ENCODE peak calls at places on chromosomes 12 and 14, in eight cellular contexts. One of them, this sample, is unnamed.

GRCh38 chr12:80590085-80590484 is 117.3 kb upstream of the MYF6 start:
- DNase-seq in GM12878: no peak
- DNase-seq in sigmoid colon: no peak
- DNase-seq in stomach: no peak
- DNase-seq in HepG2: no peak
- DNase-seq in spleen: no peak
- DNase-seq in upper lobe of left lung: no peak
- DNase-seq in HL-60: no peak
- DNase-seq in this sample: no peak

GRCh38 chr12:57239587-57240068 is 10.1 kb downstream of the SHMT2 start:
- DNase-seq in stomach: no peak
- DNase-seq in GM12878: no peak
- DNase-seq in sigmoid colon: no peak
- DNase-seq in spleen: no peak
- DNase-seq in upper lobe of left lung: no peak
- DNase-seq in HL-60: no peak
- DNase-seq in HepG2: no peak
- DNase-seq in this sample: no peak

GRCh38 chr12:94617101-94617500 is 33.3 kb downstream of the TMCC3 start:
- DNase-seq in upper lobe of left lung: no peak
- DNase-seq in spleen: no peak
- DNase-seq in HL-60: no peak
- DNase-seq in HepG2: no peak
- DNase-seq in GM12878: no peak
- DNase-seq in sigmoid colon: no peak
- DNase-seq in stomach: no peak
- DNase-seq in this sample: no peak

GRCh38 chr12:98373019-98373554 is 142.3 kb upstream of the TMPO start:
- DNase-seq in stomach: no peak
- DNase-seq in sigmoid colon: no peak
- DNase-seq in HL-60: peak
- DNase-seq in GM12878: no peak
- DNase-seq in spleen: no peak
- DNase-seq in HepG2: peak
- DNase-seq in upper lobe of left lung: no peak
- DNase-seq in this sample: no peak

GRCh38 chr14:90721619-90722305 is 94.5 kb downstream of the TTC7B start:
- DNase-seq in spleen: no peak
- DNase-seq in upper lobe of left lung: no peak
- DNase-seq in HepG2: no peak
- DNase-seq in GM12878: no peak
- DNase-seq in HL-60: no peak
- DNase-seq in sigmoid colon: no peak
- DNase-seq in stomach: no peak
- DNase-seq in this sample: no peak

GRCh38 chr14:93135399-93135798 is 19.7 kb upstream of the ITPK1 start:
- DNase-seq in upper lobe of left lung: no peak
- DNase-seq in HepG2: no peak
- DNase-seq in spleen: no peak
- DNase-seq in stomach: peak
- DNase-seq in GM12878: no peak
- DNase-seq in HL-60: no peak
- DNase-seq in sigmoid colon: no peak
- DNase-seq in this sample: no peak

GRCh38 chr14:70156602-70157001 is 32.1 kb downstream of the SLC8A3 start:
- DNase-seq in GM12878: no peak
- DNase-seq in HL-60: no peak
- DNase-seq in HepG2: no peak
- DNase-seq in spleen: no peak
- DNase-seq in sigmoid colon: no peak
- DNase-seq in upper lobe of left lung: no peak
- DNase-seq in stomach: no peak
- DNase-seq in this sample: no peak

GRCh38 chr12:79687711-79688270 is 3.0 kb downstream of the PAWR start:
- DNase-seq in sigmoid colon: no peak
- DNase-seq in GM12878: no peak
- DNase-seq in HL-60: no peak
- DNase-seq in spleen: no peak
- DNase-seq in upper lobe of left lung: no peak
- DNase-seq in stomach: no peak
- DNase-seq in HepG2: no peak
- DNase-seq in this sample: no peak

GRCh38 chr12:3968523-3968922 is 95.3 kb upstream of the PARP11 start:
- DNase-seq in sigmoid colon: no peak
- DNase-seq in GM12878: no peak
- DNase-seq in stomach: no peak
- DNase-seq in HL-60: no peak
- DNase-seq in spleen: no peak
- DNase-seq in HepG2: no peak
- DNase-seq in upper lobe of left lung: no peak
- DNase-seq in this sample: no peak

GRCh38 chr14:93219103-93219726 is 12.2 kb downstream of the UBR7 start:
- DNase-seq in spleen: no peak
- DNase-seq in stomach: peak
- DNase-seq in HL-60: peak
- DNase-seq in HepG2: peak
- DNase-seq in upper lobe of left lung: peak
- DNase-seq in sigmoid colon: no peak
- DNase-seq in GM12878: no peak
- DNase-seq in this sample: no peak

GRCh38 chr12:5511644-5512584 is 80.0 kb downstream of the NTF3 start:
- DNase-seq in GM12878: no peak
- DNase-seq in sigmoid colon: peak
- DNase-seq in spleen: peak
- DNase-seq in stomach: no peak
- DNase-seq in HepG2: no peak
- DNase-seq in upper lobe of left lung: no peak
- DNase-seq in HL-60: peak
- DNase-seq in this sample: no peak

GRCh38 chr12:91388573-91388972 is 206.0 kb upstream of the DCN start:
- DNase-seq in upper lobe of left lung: no peak
- DNase-seq in stomach: no peak
- DNase-seq in GM12878: no peak
- DNase-seq in sigmoid colon: no peak
- DNase-seq in HL-60: no peak
- DNase-seq in HepG2: no peak
- DNase-seq in spleen: no peak
- DNase-seq in this sample: no peak

GRCh38 chr12:6450091-6450868 is 1.6 kb upstream of the TAPBPL start:
- DNase-seq in HepG2: no peak
- DNase-seq in GM12878: no peak
- DNase-seq in upper lobe of left lung: no peak
- DNase-seq in sigmoid colon: no peak
- DNase-seq in stomach: no peak
- DNase-seq in HL-60: no peak
- DNase-seq in spleen: no peak
- DNase-seq in this sample: no peak

GRCh38 chr12:14936224-14936861 is 2.0 kb downstream of the ERP27 start:
- DNase-seq in GM12878: no peak
- DNase-seq in stomach: no peak
- DNase-seq in HL-60: no peak
- DNase-seq in sigmoid colon: no peak
- DNase-seq in spleen: no peak
- DNase-seq in HepG2: no peak
- DNase-seq in upper lobe of left lung: no peak
- DNase-seq in this sample: no peak

GRCh38 chr14:104393898-104394605 is 185.5 kb upstream of the C14orf180 start:
- DNase-seq in GM12878: no peak
- DNase-seq in upper lobe of left lung: peak
- DNase-seq in HepG2: no peak
- DNase-seq in HL-60: no peak
- DNase-seq in stomach: peak
- DNase-seq in spleen: peak
- DNase-seq in sigmoid colon: peak
- DNase-seq in this sample: no peak

GRCh38 chr14:100747021-100747586 is 20.4 kb downstream of the DLK1 start:
- DNase-seq in spleen: peak
- DNase-seq in stomach: no peak
- DNase-seq in HepG2: peak
- DNase-seq in HL-60: no peak
- DNase-seq in upper lobe of left lung: peak
- DNase-seq in GM12878: no peak
- DNase-seq in sigmoid colon: peak
- DNase-seq in this sample: no peak
- TF ChIP-seq POLR2AphosphoS5 in spleen: no peak
- TF ChIP-seq POLR2AphosphoS5 in stomach: no peak
- TF ChIP-seq POLR2AphosphoS5 in HepG2: no peak
- TF ChIP-seq POLR2AphosphoS5 in HL-60: no peak
- TF ChIP-seq POLR2AphosphoS5 in upper lobe of left lung: peak
- TF ChIP-seq POLR2AphosphoS5 in GM12878: no peak
- TF ChIP-seq POLR2AphosphoS5 in sigmoid colon: no peak
- TF ChIP-seq POLR2AphosphoS5 in this sample: no peak

GRCh38 chr12:10212623-10213131 is at the start of gene GABARAPL1:
- DNase-seq in GM12878: no peak
- DNase-seq in HepG2: peak
- DNase-seq in HL-60: peak
- DNase-seq in sigmoid colon: peak
- DNase-seq in stomach: peak
- DNase-seq in spleen: peak
- DNase-seq in upper lobe of left lung: peak
- DNase-seq in this sample: peak
- TF ChIP-seq POLR2AphosphoS5 in GM12878: no peak
- TF ChIP-seq POLR2AphosphoS5 in HepG2: no peak
- TF ChIP-seq POLR2AphosphoS5 in HL-60: no peak
- TF ChIP-seq POLR2AphosphoS5 in sigmoid colon: peak
- TF ChIP-seq POLR2AphosphoS5 in stomach: peak
- TF ChIP-seq POLR2AphosphoS5 in spleen: peak
- TF ChIP-seq POLR2AphosphoS5 in upper lobe of left lung: no peak
- TF ChIP-seq POLR2AphosphoS5 in this sample: no peak

DNA sequence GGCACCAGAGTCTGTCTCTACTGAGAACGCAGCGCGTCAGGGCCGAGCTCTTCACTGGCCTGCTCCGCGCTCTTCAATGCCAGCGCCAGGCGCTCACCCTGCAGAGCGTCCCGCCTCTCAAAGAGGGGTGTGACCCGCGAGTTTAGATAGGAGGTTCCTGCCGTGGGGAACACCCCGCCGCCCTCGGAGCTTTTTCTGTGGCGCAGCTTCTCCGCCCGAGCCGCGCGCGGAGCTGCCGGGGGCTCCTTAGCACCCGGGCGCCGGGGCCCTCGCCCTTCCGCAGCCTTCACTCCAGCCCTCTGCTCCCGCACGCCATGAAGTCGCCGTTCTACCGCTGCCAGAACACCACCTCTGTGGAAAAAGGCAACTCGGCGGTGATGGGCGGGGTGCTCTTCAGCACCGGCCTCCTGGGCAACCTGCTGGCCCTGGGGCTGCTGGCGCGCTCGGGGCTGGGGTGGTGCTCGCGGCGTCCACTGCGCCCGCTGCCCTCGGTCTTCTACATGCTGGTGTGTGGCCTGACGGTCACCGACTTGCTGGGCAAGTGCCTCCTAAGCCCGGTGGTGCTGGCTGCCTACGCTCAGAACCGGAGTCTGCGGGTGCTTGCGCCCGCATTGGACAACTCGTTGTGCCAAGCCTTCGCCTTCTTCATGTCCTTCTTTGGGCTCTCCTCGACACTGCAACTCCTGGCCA is at the start of gene PTGDR:
- DNase-seq in upper lobe of left lung: peak
- DNase-seq in spleen: peak
- DNase-seq in stomach: peak
- DNase-seq in HL-60: no peak
- DNase-seq in HepG2: no peak
- DNase-seq in sigmoid colon: no peak
- DNase-seq in GM12878: no peak
- DNase-seq in this sample: no peak
- TF ChIP-seq POLR2AphosphoS5 in upper lobe of left lung: no peak
- TF ChIP-seq POLR2AphosphoS5 in spleen: no peak
- TF ChIP-seq POLR2AphosphoS5 in stomach: no peak
- TF ChIP-seq POLR2AphosphoS5 in HL-60: no peak
- TF ChIP-seq POLR2AphosphoS5 in HepG2: no peak
- TF ChIP-seq POLR2AphosphoS5 in sigmoid colon: no peak
- TF ChIP-seq POLR2AphosphoS5 in GM12878: no peak
- TF ChIP-seq POLR2AphosphoS5 in this sample: no peak

DNA sequence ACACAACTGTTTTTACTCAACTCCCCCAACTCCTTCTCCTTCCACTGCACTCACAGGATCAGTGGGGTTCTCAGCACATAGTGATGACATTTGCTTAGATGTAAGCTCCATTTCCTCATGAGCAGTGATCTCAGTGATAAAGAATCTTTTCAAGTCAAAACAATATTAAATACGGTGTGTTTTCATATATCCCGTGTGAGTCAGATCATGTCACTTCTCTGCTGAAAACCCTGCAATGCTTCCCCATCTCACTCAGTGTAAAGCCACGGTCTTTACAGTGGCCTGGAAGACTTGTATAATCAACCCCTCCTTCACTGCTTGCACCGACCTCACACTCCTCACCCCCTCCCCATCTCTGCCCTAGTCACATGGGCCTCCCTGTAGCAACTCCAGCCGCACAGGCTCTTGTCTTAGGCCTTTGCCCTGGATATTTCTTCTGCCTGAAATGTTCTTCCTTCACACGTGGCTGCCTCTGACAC is 149.7 kb upstream of the ARHGAP5 start:
- DNase-seq in sigmoid colon: no peak
- DNase-seq in GM12878: no peak
- DNase-seq in spleen: no peak
- DNase-seq in stomach: no peak
- DNase-seq in upper lobe of left lung: no peak
- DNase-seq in HepG2: peak
- DNase-seq in HL-60: no peak
- DNase-seq in this sample: no peak
- TF ChIP-seq POLR2AphosphoS5 in sigmoid colon: no peak
- TF ChIP-seq POLR2AphosphoS5 in GM12878: no peak
- TF ChIP-seq POLR2AphosphoS5 in spleen: no peak
- TF ChIP-seq POLR2AphosphoS5 in stomach: no peak
- TF ChIP-seq POLR2AphosphoS5 in upper lobe of left lung: no peak
- TF ChIP-seq POLR2AphosphoS5 in HepG2: no peak
- TF ChIP-seq POLR2AphosphoS5 in HL-60: no peak
- TF ChIP-seq POLR2AphosphoS5 in this sample: no peak

GRCh38 chr12:119869720-119870119 is 7.4 kb downstream of the CIT start:
- DNase-seq in stomach: no peak
- DNase-seq in sigmoid colon: no peak
- DNase-seq in HepG2: no peak
- DNase-seq in HL-60: no peak
- DNase-seq in GM12878: no peak
- DNase-seq in spleen: no peak
- DNase-seq in upper lobe of left lung: no peak
- DNase-seq in this sample: no peak
- TF ChIP-seq POLR2AphosphoS5 in stomach: no peak
- TF ChIP-seq POLR2AphosphoS5 in sigmoid colon: no peak
- TF ChIP-seq POLR2AphosphoS5 in HepG2: no peak
- TF ChIP-seq POLR2AphosphoS5 in HL-60: no peak
- TF ChIP-seq POLR2AphosphoS5 in GM12878: no peak
- TF ChIP-seq POLR2AphosphoS5 in spleen: no peak
- TF ChIP-seq POLR2AphosphoS5 in upper lobe of left lung: no peak
- TF ChIP-seq POLR2AphosphoS5 in this sample: no peak

DNA sequence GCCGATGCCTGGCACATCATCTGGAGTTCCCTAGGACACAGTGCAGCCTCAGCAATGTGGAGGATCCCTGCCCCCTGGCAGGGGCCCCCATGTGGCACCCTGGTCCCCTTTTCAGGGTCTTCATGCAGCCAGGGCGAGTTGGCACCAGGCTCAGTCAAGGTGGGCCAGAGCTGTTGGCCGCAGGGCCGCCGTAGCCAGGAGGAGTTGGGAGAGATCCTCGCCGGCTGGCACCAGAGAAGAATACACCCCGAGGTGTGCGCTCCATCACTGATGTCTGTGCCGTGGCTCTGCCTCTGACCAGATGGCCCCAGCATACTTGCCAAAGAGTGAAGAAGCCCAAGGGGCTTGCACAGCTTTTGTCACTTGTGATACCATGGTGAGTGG is 11.0 kb downstream of the TPCN1 start:
- DNase-seq in GM12878: no peak
- DNase-seq in spleen: peak
- DNase-seq in HL-60: no peak
- DNase-seq in sigmoid colon: peak
- DNase-seq in HepG2: no peak
- DNase-seq in upper lobe of left lung: no peak
- DNase-seq in stomach: peak
- DNase-seq in this sample: no peak
- TF ChIP-seq POLR2AphosphoS5 in GM12878: no peak
- TF ChIP-seq POLR2AphosphoS5 in spleen: no peak
- TF ChIP-seq POLR2AphosphoS5 in HL-60: no peak
- TF ChIP-seq POLR2AphosphoS5 in sigmoid colon: no peak
- TF ChIP-seq POLR2AphosphoS5 in HepG2: no peak
- TF ChIP-seq POLR2AphosphoS5 in upper lobe of left lung: no peak
- TF ChIP-seq POLR2AphosphoS5 in stomach: no peak
- TF ChIP-seq POLR2AphosphoS5 in this sample: no peak